ENCODE peak calls at places on chromosomes 11 and 22, in four cellular contexts. B is lower lobe of right lung, V is heart right ventricle, T is IMR-90. F is an unnamed sample. For H3K27me3 and H3K36me3, the result is how much of the 10 kb centered on the place peaks cover.

GRCh38 chr22:44811141-44811540 is 58.8 kb downstream of the ARHGAP8 start:
- DNase-seq in B (no peak), V (no peak), T (no peak), F (peak)

GRCh38 chr11:122085264-122085663 is 30.8 kb downstream of the BLID start:
- DNase-seq in B (no peak), V (no peak), T (peak), F (no peak)

GRCh38 chr11:67463680-67464410 is 5.2 kb downstream of the TMEM134 start:
- DNase-seq in B (peak), V (peak), T (no peak), F (peak)

GRCh38 chr11:123690490-123690889 is 36.1 kb upstream of the SCN3B start:
- DNase-seq in B (no peak), V (no peak), T (peak), F (no peak)

GRCh38 chr11:19368726-19369364 is 128.1 kb upstream of the E2F8 start:
- DNase-seq in B (no peak), V (no peak), T (no peak), F (no peak)

GRCh38 chr11:3161309-3161708 is 3.8 kb downstream of the OSBPL5 start:
- DNase-seq in B (peak), V (peak), T (no peak), F (peak)

GRCh38 chr11:103085758-103086365 is 6.1 kb downstream of the DCUN1D5 start:
- DNase-seq in B (no peak), V (no peak), T (peak), F (no peak)

GRCh38 chr11:78961938-78962701 is 387.5 kb upstream of the NARS2 start:
- DNase-seq in B (no peak), V (no peak), T (peak), F (no peak)

GRCh38 chr11:95459268-95460040 is 228.5 kb upstream of the SESN3 start:
- DNase-seq in B (no peak), V (no peak), T (no peak), F (no peak)

GRCh38 chr22:20970939-20971657 is 4.0 kb downstream of the AIFM3 start:
- DNase-seq in B (no peak), V (no peak), T (no peak), F (no peak)

GRCh38 chr11:17822021-17822781 is 87.6 kb downstream of the KCNC1 start:
- DNase-seq in B (no peak), V (no peak), T (peak), F (peak)

GRCh38 chr11:92986585-92986984 is 17.1 kb downstream of the MTNR1B start:
- DNase-seq in B (no peak), V (no peak), T (no peak), F (no peak)

GRCh38 chr11:113018913-113019312 is 57.7 kb downstream of the NCAM1 start:
- DNase-seq in B (no peak), V (no peak), T (no peak), F (no peak)

GRCh38 chr11:111573821-111574249 is 28.4 kb upstream of the SIK2 start:
- DNase-seq in B (no peak), V (no peak), T (no peak), F (no peak)

GRCh38 chr22:49964493-49965290 is 4.1 kb downstream of the PIM3 start:
- DNase-seq in B (peak), V (peak), T (no peak), F (peak)

GRCh38 chr11:67178878-67179277 is 59.8 kb downstream of the KDM2A start:
- DNase-seq in B (no peak), V (no peak), T (peak), F (no peak)

GRCh38 chr11:284081-285020 is 4.6 kb upstream of the PGGHG start:
- DNase-seq in B (no peak), V (no peak), T (no peak), F (no peak)

GRCh38 chr11:118572075-118572913 is at the start of gene ARCN1:
- DNase-seq in B (peak), V (peak), T (peak), F (peak)

GRCh38 chr11:82775736-82776346 is 42.2 kb upstream of the FAM181B start:
- DNase-seq in B (no peak), V (no peak), T (peak), F (no peak)

GRCh38 chr22:46142548-46143490 is 7.5 kb upstream of the PPARA start:
- DNase-seq in B (peak), V (peak), T (no peak), F (no peak)

GRCh38 chr11:44539971-44540370 is 25.5 kb upstream of the CD82 start:
- DNase-seq in B (no peak), V (no peak), T (no peak), F (no peak)

GRCh38 chr11:116173506-116173905 is 599.3 kb downstream of the BUD13 start:
- DNase-seq in B (no peak), V (no peak), T (no peak), F (no peak)

GRCh38 chr11:38538866-38539651 is 1941.0 kb upstream of the RAG2 start:
- DNase-seq in B (no peak), V (no peak), T (no peak), F (no peak)

GRCh38 chr22:29224121-29224858 is 18.6 kb downstream of the EMID1 start:
- DNase-seq in B (no peak), V (no peak), T (no peak), F (no peak)

GRCh38 chr11:68329496-68329895 is 17.1 kb downstream of the LRP5 start:
- DNase-seq in B (no peak), V (no peak), T (no peak), F (no peak)

GRCh38 chr22:44326549-44326881 is 13.8 kb upstream of the SHISAL1 start:
- DNase-seq in B (no peak), V (no peak), T (no peak), F (no peak)

GRCh38 chr11:44120169-44120568 is 24.7 kb downstream of the EXT2 start:
- DNase-seq in B (no peak), V (peak), T (no peak), F (peak)

GRCh38 chr11:113265343-113265742 is 49.0 kb upstream of the TTC12 start:
- DNase-seq in B (no peak), V (no peak), T (no peak), F (no peak)

GRCh38 chr11:126317681-126318641 is 14.1 kb downstream of the DCPS start:
- DNase-seq in B (peak), V (peak), T (peak), F (peak)

GRCh38 chr11:119195680-119196079 is 10.4 kb downstream of the NHERF4 start:
- DNase-seq in B (peak), V (no peak), T (peak), F (no peak)

GRCh38 chr11:47003180-47003877 is 66.8 kb downstream of the CSTPP1 start:
- DNase-seq in B (no peak), V (no peak), T (no peak), F (no peak)

GRCh38 chr11:43933608-43934358 is 8.7 kb upstream of the C11orf96 start:
- DNase-seq in B (no peak), V (no peak), T (peak), F (no peak)

GRCh38 chr11:130159657-130160459 is at the start of gene ST14:
- DNase-seq in B (peak), V (no peak), T (no peak), F (no peak)

GRCh38 chr11:130162733-130163132 is 3.2 kb downstream of the ST14 start:
- DNase-seq in B (no peak), V (no peak), T (no peak), F (no peak)

GRCh38 chr11:130161441-130161840 is 1.9 kb downstream of the ST14 start:
- DNase-seq in B (no peak), V (no peak), T (no peak), F (no peak)

GRCh38 chr11:130159139-130159538 is 443 bp upstream of the ST14 start:
- DNase-seq in B (no peak), V (no peak), T (no peak), F (no peak)

GRCh38 chr11:130160460-130161090 is 993 bp downstream of the ST14 start:
- DNase-seq in B (no peak), V (no peak), T (no peak), F (no peak)
- H3K27me3 ChIP-seq in B (under half), V (under half), T (half or more), F (half or more)

GRCh38 chr22:31230155-31230870 is 18.2 kb downstream of the LIMK2 start:
- DNase-seq in B (no peak), V (no peak), T (peak), F (no peak)

GRCh38 chr22:31229402-31230140 is 17.5 kb downstream of the LIMK2 start:
- DNase-seq in B (no peak), V (no peak), T (peak), F (peak)

GRCh38 chr22:31228425-31228824 is 16.3 kb downstream of the LIMK2 start:
- DNase-seq in B (no peak), V (no peak), T (no peak), F (no peak)

GRCh38 chr22:31233001-31233400 is 20.9 kb downstream of the LIMK2 start:
- DNase-seq in B (no peak), V (no peak), T (no peak), F (no peak)

DNA sequence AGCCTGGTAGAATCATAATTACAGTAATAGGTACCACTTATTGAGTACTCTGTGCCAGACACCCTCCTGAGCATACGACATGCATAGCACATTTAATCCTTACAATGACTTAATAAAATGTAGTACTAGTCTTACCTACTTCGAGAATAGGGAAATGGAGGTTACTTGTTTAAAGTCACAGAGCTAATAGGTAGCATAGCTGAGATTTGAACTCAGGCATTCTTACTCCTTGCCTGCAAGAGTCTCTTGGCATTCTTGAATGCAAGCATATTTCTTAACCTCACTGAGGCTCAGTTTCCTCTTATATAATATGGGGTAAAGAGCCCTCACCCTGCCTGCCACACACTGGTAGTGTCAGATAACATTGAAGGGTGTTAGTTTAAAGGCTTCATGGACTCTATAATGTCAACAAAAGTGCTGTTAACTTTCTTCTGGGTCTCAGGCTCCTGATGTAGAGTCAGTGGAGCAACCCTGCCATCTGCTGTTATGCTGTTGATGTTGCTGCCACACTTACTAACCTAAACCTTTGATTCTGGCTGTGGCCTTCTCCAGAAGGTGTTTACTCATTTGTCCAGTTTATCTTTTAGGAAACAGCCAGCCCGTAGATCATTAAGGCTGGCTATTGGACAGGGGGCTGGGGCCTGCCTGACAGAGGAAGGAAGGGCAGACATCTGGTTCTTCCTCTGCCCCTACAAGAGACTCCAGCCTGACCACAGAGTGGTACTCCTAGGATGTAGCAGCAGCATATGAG is 18.9 kb downstream of the LIMK2 start:
- DNase-seq in B (no peak), V (no peak), T (peak), F (no peak)
- H3K36me3 ChIP-seq in B (under half), V (under half), T (under half), F (under half)

GRCh38 chr11:1469287-1469910 is 17.2 kb downstream of the MOB2 start:
- DNase-seq in B (no peak), V (no peak), T (no peak), F (no peak)

GRCh38 chr11:1466784-1467183 is 19.8 kb downstream of the MOB2 start:
- DNase-seq in B (no peak), V (no peak), T (no peak), F (no peak)

GRCh38 chr11:1468473-1469066 is 18.0 kb downstream of the MOB2 start:
- DNase-seq in B (no peak), V (no peak), T (no peak), F (no peak)

GRCh38 chr11:1468002-1468401 is 18.6 kb downstream of the MOB2 start:
- DNase-seq in B (no peak), V (no peak), T (no peak), F (no peak)

GRCh38 chr11:1467270-1467669 is 19.3 kb downstream of the MOB2 start:
- DNase-seq in B (no peak), V (no peak), T (no peak), F (no peak)
- H3K27ac ChIP-seq in B (no peak), V (no peak), T (no peak), F (no peak)

DNA sequence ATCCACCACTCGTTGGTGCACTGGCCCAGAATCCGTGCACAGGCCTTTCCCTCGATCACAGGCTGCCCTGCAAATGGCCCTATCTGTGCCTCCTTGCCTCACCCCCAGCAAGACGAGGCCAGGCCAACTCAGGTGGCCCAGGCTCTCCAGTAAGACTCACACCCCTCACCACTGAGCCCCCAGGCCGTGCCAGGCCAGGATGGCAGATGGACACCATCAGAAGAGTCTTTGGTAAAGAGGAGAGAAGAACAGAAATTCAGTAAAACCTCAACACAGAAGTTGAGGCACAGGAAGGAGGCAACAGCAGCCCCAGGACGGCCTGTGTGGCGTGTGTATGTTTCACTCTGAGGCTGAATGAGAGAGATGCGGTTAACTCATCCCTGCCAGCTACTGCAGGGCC is 54.0 kb upstream of the WNT11 start:
- DNase-seq in B (no peak), V (no peak), T (no peak), F (no peak)
- H3K27me3 ChIP-seq in B (under half), V (under half), T (half or more), F (under half)

DNA sequence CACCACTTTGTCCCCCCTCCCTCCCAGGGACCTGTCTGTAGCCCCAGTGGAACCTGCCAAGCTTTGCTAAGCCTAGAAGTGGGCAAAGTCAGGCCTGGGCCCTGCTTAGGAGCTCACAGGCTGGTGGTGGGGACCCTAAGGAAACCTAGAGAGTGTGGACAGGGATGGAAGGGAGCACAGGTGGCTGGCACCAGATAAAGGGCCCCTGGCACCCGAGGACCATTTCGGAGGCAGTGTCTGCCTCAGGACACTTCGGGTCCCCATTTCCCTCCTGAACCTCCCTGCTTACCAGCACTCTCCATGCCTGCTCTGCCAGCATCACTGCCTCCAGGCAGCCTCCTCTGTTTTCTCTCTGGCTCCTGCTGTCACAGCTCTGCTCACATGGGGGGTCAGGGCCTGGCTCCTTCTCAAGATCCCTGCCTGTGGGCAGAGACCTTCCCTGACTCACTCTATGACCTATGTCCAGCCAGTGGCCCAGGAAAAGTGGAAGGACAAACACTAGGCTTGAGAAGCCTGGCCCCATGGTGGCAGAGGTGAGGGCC is 13.6 kb upstream of the OMP start:
- DNase-seq in B (peak), V (no peak), T (no peak), F (peak)
- H3K36me3 ChIP-seq in B (under half), V (under half), T (under half), F (under half)

F was measured in left ventricle myocardium inferior.